ENCODE peak calls at places on chromosomes 5 and 9, in four cellular contexts. One of them, this sample, is unnamed.

GRCh38 chr5:76292923-76293322 is 110.2 kb upstream of the IQGAP2 start:
- DNase-seq in GM12891: no peak
- DNase-seq in MCF 10A: no peak
- DNase-seq in CD8-positive, alpha-beta T cell: no peak
- DNase-seq in this sample: no peak

GRCh38 chr5:140324834-140325195 is 21.6 kb downstream of the HBEGF start:
- DNase-seq in GM12891: no peak
- DNase-seq in MCF 10A: no peak
- DNase-seq in CD8-positive, alpha-beta T cell: no peak
- DNase-seq in this sample: no peak

GRCh38 chr5:89471115-89471514 is 588.1 kb upstream of the MEF2C start:
- DNase-seq in GM12891: no peak
- DNase-seq in MCF 10A: no peak
- DNase-seq in CD8-positive, alpha-beta T cell: no peak
- DNase-seq in this sample: no peak

GRCh38 chr9:126116351-126117157 is 210.1 kb upstream of the MVB12B start:
- DNase-seq in GM12891: no peak
- DNase-seq in MCF 10A: no peak
- DNase-seq in CD8-positive, alpha-beta T cell: no peak
- DNase-seq in this sample: no peak

GRCh38 chr9:97737429-97737828 is 40.3 kb upstream of the XPA start:
- DNase-seq in GM12891: no peak
- DNase-seq in MCF 10A: peak
- DNase-seq in CD8-positive, alpha-beta T cell: no peak
- DNase-seq in this sample: no peak

GRCh38 chr9:133656211-133657119 is 20.3 kb downstream of the DBH start:
- DNase-seq in GM12891: no peak
- DNase-seq in MCF 10A: no peak
- DNase-seq in CD8-positive, alpha-beta T cell: peak
- DNase-seq in this sample: no peak

GRCh38 chr9:22383720-22384119 is 62.9 kb upstream of the DMRTA1 start:
- DNase-seq in GM12891: no peak
- DNase-seq in MCF 10A: no peak
- DNase-seq in CD8-positive, alpha-beta T cell: no peak
- DNase-seq in this sample: no peak

GRCh38 chr5:95841914-95842812 is 19.6 kb upstream of the GLRX start:
- DNase-seq in GM12891: no peak
- DNase-seq in MCF 10A: peak
- DNase-seq in CD8-positive, alpha-beta T cell: no peak
- DNase-seq in this sample: no peak

GRCh38 chr5:94615843-94616242 is 2.6 kb downstream of the KIAA0825 start:
- DNase-seq in GM12891: no peak
- DNase-seq in MCF 10A: no peak
- DNase-seq in CD8-positive, alpha-beta T cell: no peak
- DNase-seq in this sample: no peak

GRCh38 chr5:6711409-6712135 is 1.7 kb upstream of the TENT4A start:
- DNase-seq in GM12891: no peak
- DNase-seq in MCF 10A: no peak
- DNase-seq in CD8-positive, alpha-beta T cell: no peak
- DNase-seq in this sample: no peak

GRCh38 chr9:470795-471194 is 256.1 kb downstream of the DOCK8 start:
- DNase-seq in GM12891: no peak
- DNase-seq in MCF 10A: peak
- DNase-seq in CD8-positive, alpha-beta T cell: no peak
- DNase-seq in this sample: peak

GRCh38 chr9:88775037-88775471 is 216.2 kb upstream of the S1PR3 start:
- DNase-seq in GM12891: no peak
- DNase-seq in MCF 10A: peak
- DNase-seq in CD8-positive, alpha-beta T cell: no peak
- DNase-seq in this sample: no peak

GRCh38 chr9:130028493-130029222 is 14.3 kb downstream of the FNBP1 start:
- DNase-seq in GM12891: no peak
- DNase-seq in MCF 10A: no peak
- DNase-seq in CD8-positive, alpha-beta T cell: no peak
- DNase-seq in this sample: no peak

GRCh38 chr5:95800553-95800952 is 22.0 kb downstream of the GLRX start:
- DNase-seq in GM12891: no peak
- DNase-seq in MCF 10A: no peak
- DNase-seq in CD8-positive, alpha-beta T cell: no peak
- DNase-seq in this sample: no peak

GRCh38 chr9:89466451-89467277 is 31.2 kb downstream of the SEMA4D start:
- DNase-seq in GM12891: no peak
- DNase-seq in MCF 10A: no peak
- DNase-seq in CD8-positive, alpha-beta T cell: peak
- DNase-seq in this sample: no peak

GRCh38 chr5:95817430-95817829 is 5.1 kb downstream of the GLRX start:
- DNase-seq in GM12891: no peak
- DNase-seq in MCF 10A: no peak
- DNase-seq in CD8-positive, alpha-beta T cell: peak
- DNase-seq in this sample: no peak

GRCh38 chr5:179319741-179320281 is 25.4 kb downstream of the ADAMTS2 start:
- DNase-seq in GM12891: no peak
- DNase-seq in MCF 10A: no peak
- DNase-seq in CD8-positive, alpha-beta T cell: no peak
- DNase-seq in this sample: no peak

GRCh38 chr5:86461169-86461956 is 156.4 kb upstream of the COX7C start:
- DNase-seq in GM12891: no peak
- DNase-seq in MCF 10A: no peak
- DNase-seq in CD8-positive, alpha-beta T cell: no peak
- DNase-seq in this sample: no peak

GRCh38 chr9:68996457-68996856 is 17.5 kb downstream of the PRKACG start:
- DNase-seq in GM12891: no peak
- DNase-seq in MCF 10A: no peak
- DNase-seq in CD8-positive, alpha-beta T cell: no peak
- DNase-seq in this sample: no peak

GRCh38 chr5:61298580-61298979 is 33.5 kb upstream of the ZSWIM6 start:
- DNase-seq in GM12891: no peak
- DNase-seq in MCF 10A: peak
- DNase-seq in CD8-positive, alpha-beta T cell: no peak
- DNase-seq in this sample: no peak

GRCh38 chr5:160463775-160464465 is 42.3 kb downstream of the PTTG1 start:
- DNase-seq in GM12891: no peak
- DNase-seq in MCF 10A: peak
- DNase-seq in CD8-positive, alpha-beta T cell: no peak
- DNase-seq in this sample: no peak

GRCh38 chr5:149857499-149857898 is 87.1 kb downstream of the PDE6A start:
- DNase-seq in GM12891: no peak
- DNase-seq in MCF 10A: peak
- DNase-seq in CD8-positive, alpha-beta T cell: no peak
- DNase-seq in this sample: no peak

GRCh38 chr9:115015018-115015635 is 84.7 kb upstream of the TNFSF8 start:
- DNase-seq in GM12891: no peak
- DNase-seq in MCF 10A: peak
- DNase-seq in CD8-positive, alpha-beta T cell: no peak
- DNase-seq in this sample: peak

GRCh38 chr9:86239053-86239770 is 20.2 kb downstream of the C9orf153 start:
- DNase-seq in GM12891: no peak
- DNase-seq in MCF 10A: no peak
- DNase-seq in CD8-positive, alpha-beta T cell: no peak
- DNase-seq in this sample: no peak

GRCh38 chr9:69516353-69517322 is 155.5 kb downstream of the APBA1 start:
- DNase-seq in GM12891: no peak
- DNase-seq in MCF 10A: no peak
- DNase-seq in CD8-positive, alpha-beta T cell: no peak
- DNase-seq in this sample: no peak

GRCh38 chr5:135993248-135993893 is 35.4 kb upstream of the TGFBI start:
- DNase-seq in GM12891: no peak
- DNase-seq in MCF 10A: no peak
- DNase-seq in CD8-positive, alpha-beta T cell: no peak
- DNase-seq in this sample: no peak

GRCh38 chr5:176637556-176637955 is 7.1 kb downstream of the EIF4E1B start:
- DNase-seq in GM12891: no peak
- DNase-seq in MCF 10A: no peak
- DNase-seq in CD8-positive, alpha-beta T cell: no peak
- DNase-seq in this sample: no peak

GRCh38 chr9:129352157-129352870 is 174.3 kb upstream of the IER5L start:
- DNase-seq in GM12891: no peak
- DNase-seq in MCF 10A: no peak
- DNase-seq in CD8-positive, alpha-beta T cell: no peak
- DNase-seq in this sample: peak

GRCh38 chr5:123369371-123369968 is 53.7 kb downstream of the CEP120 start:
- DNase-seq in GM12891: no peak
- DNase-seq in MCF 10A: no peak
- DNase-seq in CD8-positive, alpha-beta T cell: no peak
- DNase-seq in this sample: no peak

GRCh38 chr5:151082976-151083651 is 2.3 kb upstream of the TNIP1 start:
- DNase-seq in GM12891: no peak
- DNase-seq in MCF 10A: peak
- DNase-seq in CD8-positive, alpha-beta T cell: peak
- DNase-seq in this sample: no peak

GRCh38 chr5:40266952-40267351 is 412.8 kb upstream of the PTGER4 start:
- DNase-seq in GM12891: no peak
- DNase-seq in MCF 10A: no peak
- DNase-seq in CD8-positive, alpha-beta T cell: no peak
- DNase-seq in this sample: no peak

GRCh38 chr9:2726620-2727335 is 9.5 kb downstream of the KCNV2 start:
- DNase-seq in GM12891: no peak
- DNase-seq in MCF 10A: peak
- DNase-seq in CD8-positive, alpha-beta T cell: no peak
- DNase-seq in this sample: no peak

GRCh38 chr5:1298723-1299510 is 4.0 kb upstream of the TERT start:
- DNase-seq in GM12891: no peak
- DNase-seq in MCF 10A: no peak
- DNase-seq in CD8-positive, alpha-beta T cell: no peak
- DNase-seq in this sample: no peak

GRCh38 chr5:120817044-120817985 is 353.2 kb downstream of the PRR16 start:
- DNase-seq in GM12891: no peak
- DNase-seq in MCF 10A: peak
- DNase-seq in CD8-positive, alpha-beta T cell: peak
- DNase-seq in this sample: no peak

GRCh38 chr5:72166070-72166979 is 59.0 kb downstream of the MAP1B start:
- DNase-seq in GM12891: no peak
- DNase-seq in MCF 10A: peak
- DNase-seq in CD8-positive, alpha-beta T cell: no peak
- DNase-seq in this sample: no peak

This sample was measured in frontal cortex.